ENCODE peak calls at places on chromosomes 12 and 14, in ten cellular contexts. One of them, this sample, is unnamed.
A peak's percentile ranks its signal among the peaks of the same experiment; 100 is the strongest.

GRCh38 chr12:122182887-122183587 is at the start of gene LRRC43:
- DNase-seq in upper lobe of right lung: peak; percentile 82
- DNase-seq in dorsolateral prefrontal cortex: no peak
- DNase-seq in adrenal gland: no peak
- DNase-seq in body of pancreas: peak; percentile 66
- DNase-seq in left ventricle myocardium inferior: no peak
- DNase-seq in AG04450: no peak
- DNase-seq in GM12865: no peak
- DNase-seq in AG04449: no peak
- DNase-seq in BJ: no peak
- DNase-seq in this sample: no peak

GRCh38 chr12:121059031-121059898 is 20.2 kb upstream of the OASL start:
- DNase-seq in AG04450: no peak
- DNase-seq in adrenal gland: no peak
- DNase-seq in BJ: no peak
- DNase-seq in AG04449: no peak
- DNase-seq in left ventricle myocardium inferior: no peak
- DNase-seq in dorsolateral prefrontal cortex: no peak
- DNase-seq in GM12865: peak; percentile 28
- DNase-seq in body of pancreas: no peak
- DNase-seq in upper lobe of right lung: no peak
- DNase-seq in this sample: no peak

GRCh38 chr14:54440870-54441868 is at the start of gene CNIH1:
- DNase-seq in AG04449: no peak
- DNase-seq in upper lobe of right lung: peak; percentile 97
- DNase-seq in AG04450: peak; percentile 72
- DNase-seq in BJ: peak; percentile 45
- DNase-seq in left ventricle myocardium inferior: peak; percentile 93
- DNase-seq in GM12865: peak; percentile 96
- DNase-seq in dorsolateral prefrontal cortex: peak; percentile 87
- DNase-seq in adrenal gland: peak; percentile 89
- DNase-seq in body of pancreas: peak; percentile 93
- DNase-seq in this sample: peak; percentile 70

GRCh38 chr12:67508830-67509229 is 139.7 kb upstream of the DYRK2 start:
- DNase-seq in AG04449: no peak
- DNase-seq in left ventricle myocardium inferior: no peak
- DNase-seq in AG04450: no peak
- DNase-seq in adrenal gland: no peak
- DNase-seq in dorsolateral prefrontal cortex: no peak
- DNase-seq in GM12865: no peak
- DNase-seq in BJ: no peak
- DNase-seq in upper lobe of right lung: no peak
- DNase-seq in body of pancreas: no peak
- DNase-seq in this sample: no peak

GRCh38 chr12:96434107-96434506 is 33.9 kb upstream of the CDK17 start:
- DNase-seq in dorsolateral prefrontal cortex: no peak
- DNase-seq in upper lobe of right lung: no peak
- DNase-seq in body of pancreas: peak; percentile 8
- DNase-seq in AG04450: peak; percentile 97
- DNase-seq in left ventricle myocardium inferior: no peak
- DNase-seq in GM12865: peak; percentile 82
- DNase-seq in BJ: peak; percentile 76
- DNase-seq in AG04449: peak; percentile 97
- DNase-seq in adrenal gland: no peak
- DNase-seq in this sample: peak; percentile 96

GRCh38 chr14:104394606-104394910 is 185.0 kb upstream of the C14orf180 start:
- DNase-seq in left ventricle myocardium inferior: peak; percentile 10
- DNase-seq in GM12865: no peak
- DNase-seq in AG04449: no peak
- DNase-seq in BJ: no peak
- DNase-seq in upper lobe of right lung: no peak
- DNase-seq in AG04450: no peak
- DNase-seq in body of pancreas: no peak
- DNase-seq in adrenal gland: no peak
- DNase-seq in dorsolateral prefrontal cortex: peak; percentile 10
- DNase-seq in this sample: no peak

GRCh38 chr12:5248230-5248629 is 183.7 kb upstream of the NTF3 start:
- DNase-seq in body of pancreas: no peak
- DNase-seq in AG04450: no peak
- DNase-seq in dorsolateral prefrontal cortex: no peak
- DNase-seq in left ventricle myocardium inferior: no peak
- DNase-seq in GM12865: no peak
- DNase-seq in AG04449: no peak
- DNase-seq in upper lobe of right lung: no peak
- DNase-seq in adrenal gland: no peak
- DNase-seq in BJ: no peak
- DNase-seq in this sample: no peak

GRCh38 chr14:78341827-78342389 is 171.7 kb downstream of the NRXN3 start:
- DNase-seq in AG04450: no peak
- DNase-seq in upper lobe of right lung: no peak
- DNase-seq in left ventricle myocardium inferior: no peak
- DNase-seq in body of pancreas: no peak
- DNase-seq in GM12865: no peak
- DNase-seq in adrenal gland: no peak
- DNase-seq in dorsolateral prefrontal cortex: no peak
- DNase-seq in AG04449: no peak
- DNase-seq in BJ: no peak
- DNase-seq in this sample: no peak

GRCh38 chr14:99671230-99672224 is 12.6 kb upstream of the CYP46A1 start:
- DNase-seq in AG04449: no peak
- DNase-seq in body of pancreas: no peak
- DNase-seq in upper lobe of right lung: peak; percentile 44
- DNase-seq in left ventricle myocardium inferior: no peak
- DNase-seq in BJ: no peak
- DNase-seq in GM12865: no peak
- DNase-seq in dorsolateral prefrontal cortex: peak; percentile 62
- DNase-seq in AG04450: no peak
- DNase-seq in adrenal gland: no peak
- DNase-seq in this sample: no peak

GRCh38 chr14:74804219-74804825 is 41.2 kb downstream of the YLPM1 start:
- DNase-seq in upper lobe of right lung: no peak
- DNase-seq in AG04449: peak; percentile 9
- DNase-seq in left ventricle myocardium inferior: no peak
- DNase-seq in dorsolateral prefrontal cortex: no peak
- DNase-seq in body of pancreas: peak; percentile 29
- DNase-seq in GM12865: peak; percentile 50
- DNase-seq in AG04450: peak; percentile 43
- DNase-seq in BJ: peak; percentile 13
- DNase-seq in adrenal gland: peak; percentile 36
- DNase-seq in this sample: peak; percentile 20

GRCh38 chr14:23539209-23539866 is 12.2 kb downstream of the ZFHX2 start:
- DNase-seq in GM12865: peak; percentile 49
- DNase-seq in body of pancreas: peak; percentile 34
- DNase-seq in BJ: no peak
- DNase-seq in AG04450: no peak
- DNase-seq in upper lobe of right lung: no peak
- DNase-seq in left ventricle myocardium inferior: no peak
- DNase-seq in AG04449: no peak
- DNase-seq in adrenal gland: no peak
- DNase-seq in dorsolateral prefrontal cortex: no peak
- DNase-seq in this sample: no peak

GRCh38 chr14:56659361-56659760 is 79.8 kb downstream of the TMEM260 start:
- DNase-seq in dorsolateral prefrontal cortex: no peak
- DNase-seq in AG04450: no peak
- DNase-seq in body of pancreas: no peak
- DNase-seq in upper lobe of right lung: no peak
- DNase-seq in BJ: no peak
- DNase-seq in left ventricle myocardium inferior: no peak
- DNase-seq in adrenal gland: no peak
- DNase-seq in AG04449: no peak
- DNase-seq in GM12865: no peak
- DNase-seq in this sample: no peak

GRCh38 chr12:31318870-31319269 is 7.1 kb downstream of the SINHCAF start:
- DNase-seq in GM12865: no peak
- DNase-seq in upper lobe of right lung: no peak
- DNase-seq in left ventricle myocardium inferior: no peak
- DNase-seq in dorsolateral prefrontal cortex: no peak
- DNase-seq in AG04449: no peak
- DNase-seq in adrenal gland: no peak
- DNase-seq in body of pancreas: no peak
- DNase-seq in AG04450: no peak
- DNase-seq in BJ: no peak
- DNase-seq in this sample: no peak
- H3K4me3 ChIP-seq in GM12865: peak overlapping the region; percentile 94
- H3K4me3 ChIP-seq in upper lobe of right lung: no peak overlapping the region
- H3K4me3 ChIP-seq in left ventricle myocardium inferior: no peak overlapping the region
- H3K4me3 ChIP-seq in dorsolateral prefrontal cortex: no peak overlapping the region
- H3K4me3 ChIP-seq in AG04449: no peak overlapping the region
- H3K4me3 ChIP-seq in adrenal gland: no peak overlapping the region
- H3K4me3 ChIP-seq in body of pancreas: no peak overlapping the region
- H3K4me3 ChIP-seq in AG04450: no peak overlapping the region
- H3K4me3 ChIP-seq in BJ: no peak overlapping the region
- H3K4me3 ChIP-seq in this sample: no peak overlapping the region

DNA sequence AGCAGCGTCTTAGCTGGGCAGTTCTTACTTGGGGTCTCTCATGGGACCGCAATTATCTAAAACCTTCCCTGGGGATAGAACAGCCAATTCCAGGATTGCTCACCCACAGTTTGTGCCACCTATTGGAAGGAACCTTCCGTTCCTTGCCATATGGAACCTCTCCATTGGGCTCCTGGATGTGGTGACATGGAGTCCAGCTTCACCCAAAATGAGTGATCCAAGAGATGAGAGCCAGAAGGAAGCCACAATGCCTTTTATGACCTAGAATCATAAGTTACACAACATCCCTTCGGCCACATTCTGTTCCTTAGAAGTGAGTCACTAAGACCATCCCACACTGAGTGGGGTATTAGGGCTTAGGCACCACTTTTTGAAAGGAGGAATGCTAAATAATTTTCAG is 164.4 kb downstream of the FBXL14 start:
- DNase-seq in body of pancreas: no peak
- DNase-seq in GM12865: no peak
- DNase-seq in AG04449: peak; percentile 37
- DNase-seq in BJ: peak; percentile 72
- DNase-seq in AG04450: peak; percentile 20
- DNase-seq in adrenal gland: no peak
- DNase-seq in upper lobe of right lung: no peak
- DNase-seq in dorsolateral prefrontal cortex: no peak
- DNase-seq in left ventricle myocardium inferior: no peak
- DNase-seq in this sample: peak; percentile 73
- TF ChIP-seq CTCF in body of pancreas: no peak
- TF ChIP-seq CTCF in GM12865: no peak
- TF ChIP-seq CTCF in AG04449: no peak
- TF ChIP-seq CTCF in BJ: no peak
- TF ChIP-seq CTCF in AG04450: no peak
- TF ChIP-seq CTCF in adrenal gland: no peak
- TF ChIP-seq CTCF in upper lobe of right lung: no peak
- TF ChIP-seq CTCF in dorsolateral prefrontal cortex: no peak
- TF ChIP-seq CTCF in left ventricle myocardium inferior: no peak
- TF ChIP-seq CTCF in this sample: no peak

DNA sequence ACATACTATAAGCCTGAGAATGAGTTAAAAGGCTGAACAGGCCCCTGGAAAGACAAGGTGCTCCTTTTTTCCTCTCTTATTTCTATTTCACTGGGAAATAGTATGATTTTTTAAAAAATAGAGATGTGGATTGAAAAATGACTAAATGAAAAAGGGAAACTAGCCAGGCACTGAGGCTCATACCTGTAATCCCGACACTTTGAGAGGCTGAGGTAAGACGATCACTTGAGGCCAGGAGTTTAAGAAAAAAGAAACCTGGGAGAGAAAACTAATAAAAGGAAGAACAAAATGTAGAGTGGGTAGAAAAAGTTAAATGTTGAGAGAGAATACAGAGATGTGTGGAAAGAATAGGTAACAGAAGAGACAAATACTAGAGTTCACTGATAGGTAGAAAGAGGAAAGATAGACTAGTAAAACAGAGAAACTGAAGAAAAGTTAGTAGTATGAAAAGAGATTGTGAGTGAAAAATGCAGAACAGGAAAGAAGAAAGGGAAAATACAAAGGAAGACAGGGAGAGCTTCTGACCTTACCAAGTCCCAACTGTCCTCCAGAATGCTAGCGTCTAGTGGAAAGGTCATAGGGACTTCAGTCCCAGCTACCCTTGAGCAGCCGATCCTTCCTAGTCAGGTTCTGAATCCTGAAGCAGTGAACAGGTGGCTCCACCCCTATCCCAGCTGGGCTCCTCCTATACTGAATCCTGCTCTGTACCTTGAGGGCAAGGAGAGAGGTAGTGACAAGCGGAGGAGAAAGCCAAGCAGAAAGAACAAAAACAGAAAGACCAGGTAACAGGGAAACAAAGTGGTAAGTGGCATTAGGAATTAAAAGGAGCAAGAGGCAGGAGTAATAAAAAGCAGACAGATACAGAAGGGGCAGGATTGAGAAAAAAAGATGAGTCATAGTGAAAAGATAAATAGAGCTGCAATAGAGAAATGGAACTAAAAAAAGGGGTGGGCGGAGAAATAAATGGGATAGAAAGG is 7.3 kb downstream of the TMEM116 start:
- DNase-seq in upper lobe of right lung: no peak
- DNase-seq in GM12865: no peak
- DNase-seq in dorsolateral prefrontal cortex: no peak
- DNase-seq in adrenal gland: peak; percentile 38
- DNase-seq in BJ: no peak
- DNase-seq in left ventricle myocardium inferior: no peak
- DNase-seq in AG04449: no peak
- DNase-seq in body of pancreas: peak; percentile 65
- DNase-seq in AG04450: no peak
- DNase-seq in this sample: no peak
- H3K4me3 ChIP-seq in upper lobe of right lung: peak overlapping the region; percentile 33
- H3K4me3 ChIP-seq in GM12865: no peak overlapping the region
- H3K4me3 ChIP-seq in dorsolateral prefrontal cortex: no peak overlapping the region
- H3K4me3 ChIP-seq in adrenal gland: no peak overlapping the region
- H3K4me3 ChIP-seq in BJ: no peak overlapping the region
- H3K4me3 ChIP-seq in left ventricle myocardium inferior: peak overlapping the region; percentile 55
- H3K4me3 ChIP-seq in AG04449: no peak overlapping the region
- H3K4me3 ChIP-seq in body of pancreas: no peak overlapping the region
- H3K4me3 ChIP-seq in AG04450: no peak overlapping the region
- H3K4me3 ChIP-seq in this sample: no peak overlapping the region

GRCh38 chr12:47837190-47838171 is 17.8 kb upstream of the HDAC7 start:
- DNase-seq in BJ: no peak
- DNase-seq in GM12865: peak; percentile 74
- DNase-seq in AG04450: no peak
- DNase-seq in adrenal gland: peak; percentile 62
- DNase-seq in AG04449: no peak
- DNase-seq in upper lobe of right lung: peak; percentile 78
- DNase-seq in body of pancreas: peak; percentile 75
- DNase-seq in left ventricle myocardium inferior: peak; percentile 75
- DNase-seq in dorsolateral prefrontal cortex: peak; percentile 76
- DNase-seq in this sample: no peak

GRCh38 chr12:47840571-47840970 is 20.9 kb upstream of the HDAC7 start:
- DNase-seq in dorsolateral prefrontal cortex: no peak
- DNase-seq in AG04449: no peak
- DNase-seq in BJ: no peak
- DNase-seq in upper lobe of right lung: no peak
- DNase-seq in AG04450: no peak
- DNase-seq in adrenal gland: no peak
- DNase-seq in left ventricle myocardium inferior: no peak
- DNase-seq in body of pancreas: no peak
- DNase-seq in GM12865: no peak
- DNase-seq in this sample: no peak

GRCh38 chr12:47839214-47839613 is 19.5 kb upstream of the HDAC7 start:
- DNase-seq in BJ: no peak
- DNase-seq in dorsolateral prefrontal cortex: no peak
- DNase-seq in adrenal gland: no peak
- DNase-seq in left ventricle myocardium inferior: no peak
- DNase-seq in body of pancreas: no peak
- DNase-seq in AG04450: no peak
- DNase-seq in AG04449: no peak
- DNase-seq in GM12865: no peak
- DNase-seq in upper lobe of right lung: peak; percentile 57
- DNase-seq in this sample: no peak

GRCh38 chr12:47835831-47836155 is 16.1 kb upstream of the HDAC7 start:
- DNase-seq in dorsolateral prefrontal cortex: no peak
- DNase-seq in AG04449: no peak
- DNase-seq in adrenal gland: no peak
- DNase-seq in AG04450: no peak
- DNase-seq in BJ: no peak
- DNase-seq in left ventricle myocardium inferior: no peak
- DNase-seq in body of pancreas: no peak
- DNase-seq in GM12865: no peak
- DNase-seq in upper lobe of right lung: no peak
- DNase-seq in this sample: no peak

GRCh38 chr12:47838286-47838931 is 18.7 kb upstream of the HDAC7 start:
- DNase-seq in AG04449: no peak
- DNase-seq in adrenal gland: no peak
- DNase-seq in GM12865: peak; percentile 42
- DNase-seq in dorsolateral prefrontal cortex: no peak
- DNase-seq in left ventricle myocardium inferior: no peak
- DNase-seq in upper lobe of right lung: peak; percentile 51
- DNase-seq in BJ: no peak
- DNase-seq in body of pancreas: peak; percentile 44
- DNase-seq in AG04450: no peak
- DNase-seq in this sample: no peak
- TF ChIP-seq CTCF in AG04449: no peak
- TF ChIP-seq CTCF in adrenal gland: peak; percentile 41
- TF ChIP-seq CTCF in GM12865: peak; percentile 43
- TF ChIP-seq CTCF in dorsolateral prefrontal cortex: peak; percentile 81
- TF ChIP-seq CTCF in left ventricle myocardium inferior: peak; percentile 75
- TF ChIP-seq CTCF in upper lobe of right lung: peak; percentile 52
- TF ChIP-seq CTCF in BJ: peak; percentile 58
- TF ChIP-seq CTCF in body of pancreas: peak; percentile 37
- TF ChIP-seq CTCF in AG04450: peak; percentile 53
- TF ChIP-seq CTCF in this sample: peak; percentile 59

This sample was measured in AG09309.